ENCODE peak calls at places on chromosomes 11 and 22, in four cellular contexts. P is hypothalamus; R is activated CD8-positive, alpha-beta memory T cell treated with anti-CD3 and anti-CD28 coated beads for 24 hours; I is CD14-positive monocyte. K is an unnamed sample.

GRCh38 chr11:129223701-129224149 is 31.6 kb upstream of the ARHGAP32 start:
- DNase-seq in I (no peak), P (no peak), R (no peak), K (no peak)

GRCh38 chr11:73312036-73312435 is 4.0 kb downstream of the ARHGEF17 start:
- DNase-seq in P (no peak), R (no peak), I (no peak), K (no peak)

GRCh38 chr11:5604896-5605295 is 8.5 kb downstream of the TRIM6 start:
- DNase-seq in P (no peak), R (no peak), I (no peak), K (no peak)

GRCh38 chr11:11703885-11704284 is 82.1 kb upstream of the GALNT18 start:
- DNase-seq in I (no peak), R (no peak), P (no peak), K (no peak)

GRCh38 chr11:131471976-131472375 is 101.6 kb downstream of the NTM start:
- DNase-seq in P (no peak), R (no peak), I (no peak), K (no peak)

GRCh38 chr11:32382339-32383049 is 52.8 kb downstream of the WT1 start:
- DNase-seq in P (no peak), R (no peak), I (no peak), K (no peak)

GRCh38 chr22:42273855-42274451 is 3.5 kb upstream of the TCF20 start:
- DNase-seq in I (no peak), P (no peak), R (no peak), K (no peak)

GRCh38 chr11:124170801-124171586 is 12.2 kb upstream of the OR10D3 start:
- DNase-seq in R (no peak), I (no peak), P (no peak), K (no peak)

GRCh38 chr11:65606876-65607613 is 7.0 kb downstream of the MAP3K11 start:
- DNase-seq in P (peak; percentile 95), R (no peak), I (no peak), K (no peak)

GRCh38 chr11:72838691-72839305 is 24.6 kb downstream of the ATG16L2 start:
- DNase-seq in I (no peak), P (no peak), R (no peak), K (no peak)

GRCh38 chr11:108019870-108020540 is 11.3 kb downstream of the CUL5 start:
- DNase-seq in I (no peak), P (no peak), R (no peak), K (no peak)

GRCh38 chr11:43556892-43557291 is 123.6 kb upstream of the HSD17B12 start:
- DNase-seq in P (no peak), R (no peak), I (no peak), K (no peak)

GRCh38 chr22:38796262-38796957 is 2.5 kb upstream of the DNAL4 start:
- DNase-seq in P (no peak), I (no peak), R (no peak), K (no peak)

GRCh38 chr11:127070808-127071207 is 70.2 kb upstream of the KIRREL3 start:
- DNase-seq in I (no peak), P (no peak), R (no peak), K (no peak)

GRCh38 chr11:42841563-42841962 is 470.2 kb upstream of the API5 start:
- DNase-seq in I (no peak), R (no peak), P (no peak), K (no peak)

GRCh38 chr11:73312806-73313403 is 4.8 kb downstream of the ARHGEF17 start:
- DNase-seq in P (no peak), R (no peak), I (no peak), K (no peak)

GRCh38 chr11:32213223-32213622 is 122.3 kb downstream of the RCN1 start:
- DNase-seq in R (no peak), P (no peak), I (no peak), K (no peak)

GRCh38 chr11:9847636-9848035 is 183.8 kb downstream of the SWAP70 start:
- DNase-seq in R (no peak), P (no peak), I (no peak), K (no peak)

K was measured in T-helper 9 cell.